ENCODE peak calls at places on chromosome X, in four cellular contexts. V, X, D and T are unnamed samples.
A peak's percentile ranks its signal among the peaks of the same experiment; 100 is the strongest.

GRCh38 chrX:20265726-20266681 is 705 bp downstream of the RPS6KA3 start:
- DNase-seq in D (peak; percentile 67), X (no peak), V (peak; percentile 5), T (no peak)

GRCh38 chrX:84118315-84118714 is 69.7 kb downstream of the RPS6KA6 start:
- DNase-seq in X (no peak), V (no peak), D (no peak), T (no peak)

GRCh38 chrX:20639115-20639514 is 372.4 kb upstream of the RPS6KA3 start:
- DNase-seq in X (no peak), V (no peak), D (no peak), T (no peak)

GRCh38 chrX:25941087-25941486 is 197.1 kb upstream of the MAGEB18 start:
- DNase-seq in D (no peak), X (peak; percentile 37), V (no peak), T (peak; percentile 3)

GRCh38 chrX:12332786-12333347 is 194.6 kb downstream of the FRMPD4 start:
- DNase-seq in X (no peak), V (no peak), D (no peak), T (no peak)

GRCh38 chrX:95919605-95920004 is 765.0 kb upstream of the DIAPH2 start:
- DNase-seq in D (no peak), V (no peak), X (no peak), T (no peak)

GRCh38 chrX:132270699-132271098 is 51.5 kb upstream of the RAP2C start:
- DNase-seq in X (peak; percentile 99), V (no peak), D (no peak), T (peak; percentile 95)

GRCh38 chrX:134622056-134622812 is 36.0 kb downstream of the PLAC1 start:
- DNase-seq in D (no peak), X (peak; percentile 86), V (no peak), T (peak; percentile 93)

GRCh38 chrX:10158279-10158939 is 1.6 kb downstream of the CLCN4 start:
- DNase-seq in D (peak; percentile 66), X (no peak), V (peak; percentile 35), T (no peak)

GRCh38 chrX:107429090-107429489 is 20.4 kb upstream of the FRMPD3 start:
- DNase-seq in D (no peak), X (peak; percentile 48), V (no peak), T (peak; percentile 15)

GRCh38 chrX:129310000-129310399 is 213.3 kb downstream of the SMARCA1 start:
- DNase-seq in X (no peak), D (no peak), V (no peak), T (no peak)

GRCh38 chrX:134999469-134999868 is 8.7 kb downstream of the SMIM10 start:
- DNase-seq in D (no peak), V (no peak), X (peak; percentile 70), T (peak; percentile 46)

GRCh38 chrX:38313190-38313589 is 14.1 kb downstream of the RPGR start:
- DNase-seq in D (no peak), X (peak; percentile 68), V (no peak), T (peak; percentile 9)

GRCh38 chrX:10125248-10125615 is 31.5 kb upstream of the CLCN4 start:
- DNase-seq in V (no peak), X (no peak), D (no peak), T (no peak)

GRCh38 chrX:69361286-69361926 is 142.7 kb upstream of the NALF2 start:
- DNase-seq in V (no peak), X (peak; percentile 46), D (no peak), T (peak; percentile 8)

GRCh38 chrX:120790552-120790951 is 85.1 kb downstream of the CT47B1 start:
- DNase-seq in D (no peak), X (no peak), V (no peak), T (no peak)

GRCh38 chrX:118497180-118497814 is 1.7 kb downstream of the DOCK11 start:
- DNase-seq in V (no peak), D (no peak), X (no peak), T (no peak)

GRCh38 chrX:68403522-68403921 is 29.8 kb downstream of the OPHN1 start:
- DNase-seq in V (no peak), X (no peak), D (no peak), T (no peak)

GRCh38 chrX:42151808-42152207 is 228.5 kb upstream of the CASK start:
- DNase-seq in X (no peak), D (no peak), V (no peak), T (no peak)